ENCODE peak calls at places on chromosomes 11 and 22, in seven cellular contexts. One of them, this sample, is unnamed.

GRCh38 chr22:47786650-47787290 is 1024.3 kb downstream of the TBC1D22A start:
- DNase-seq in activated CD4-positive, alpha-beta T cell treated with anti-CD3 and anti-CD28 coated beads, Interleukin-2, amount 50 U/mL, for 4 hours: no peak
- DNase-seq in Calu3: no peak
- DNase-seq in nucleus accumbens: no peak
- DNase-seq in pons: no peak
- DNase-seq in dorsolateral prefrontal cortex: no peak
- DNase-seq in A549: no peak
- DNase-seq in this sample: no peak

GRCh38 chr22:50341977-50342650 is 1.0 kb upstream of the PPP6R2 start:
- DNase-seq in activated CD4-positive, alpha-beta T cell treated with anti-CD3 and anti-CD28 coated beads, Interleukin-2, amount 50 U/mL, for 4 hours: peak
- DNase-seq in Calu3: peak
- DNase-seq in nucleus accumbens: peak
- DNase-seq in pons: peak
- DNase-seq in dorsolateral prefrontal cortex: peak
- DNase-seq in A549: peak
- DNase-seq in this sample: peak

GRCh38 chr11:66546966-66547661 is 411 bp downstream of the ACTN3 start:
- DNase-seq in activated CD4-positive, alpha-beta T cell treated with anti-CD3 and anti-CD28 coated beads, Interleukin-2, amount 50 U/mL, for 4 hours: no peak
- DNase-seq in Calu3: no peak
- DNase-seq in nucleus accumbens: no peak
- DNase-seq in pons: no peak
- DNase-seq in dorsolateral prefrontal cortex: no peak
- DNase-seq in A549: no peak
- DNase-seq in this sample: no peak

GRCh38 chr11:119422505-119423416 is at the start of gene THY1:
- DNase-seq in activated CD4-positive, alpha-beta T cell treated with anti-CD3 and anti-CD28 coated beads, Interleukin-2, amount 50 U/mL, for 4 hours: no peak
- DNase-seq in Calu3: no peak
- DNase-seq in nucleus accumbens: peak
- DNase-seq in pons: no peak
- DNase-seq in dorsolateral prefrontal cortex: peak
- DNase-seq in A549: no peak
- DNase-seq in this sample: peak

GRCh38 chr11:5336331-5336730 is 7.0 kb downstream of the OR51B5 start:
- DNase-seq in activated CD4-positive, alpha-beta T cell treated with anti-CD3 and anti-CD28 coated beads, Interleukin-2, amount 50 U/mL, for 4 hours: no peak
- DNase-seq in Calu3: no peak
- DNase-seq in nucleus accumbens: no peak
- DNase-seq in pons: no peak
- DNase-seq in dorsolateral prefrontal cortex: no peak
- DNase-seq in A549: no peak
- DNase-seq in this sample: no peak

GRCh38 chr22:24180316-24181087 is 785 bp upstream of the SUSD2 start:
- DNase-seq in activated CD4-positive, alpha-beta T cell treated with anti-CD3 and anti-CD28 coated beads, Interleukin-2, amount 50 U/mL, for 4 hours: no peak
- DNase-seq in Calu3: no peak
- DNase-seq in nucleus accumbens: no peak
- DNase-seq in pons: no peak
- DNase-seq in dorsolateral prefrontal cortex: no peak
- DNase-seq in A549: no peak
- DNase-seq in this sample: no peak

GRCh38 chr11:12404461-12404860 is 27.1 kb downstream of the PARVA start:
- DNase-seq in activated CD4-positive, alpha-beta T cell treated with anti-CD3 and anti-CD28 coated beads, Interleukin-2, amount 50 U/mL, for 4 hours: no peak
- DNase-seq in Calu3: no peak
- DNase-seq in nucleus accumbens: peak
- DNase-seq in pons: no peak
- DNase-seq in dorsolateral prefrontal cortex: no peak
- DNase-seq in A549: no peak
- DNase-seq in this sample: no peak

GRCh38 chr22:38110863-38111852 is 674 bp upstream of the BAIAP2L2 start:
- DNase-seq in activated CD4-positive, alpha-beta T cell treated with anti-CD3 and anti-CD28 coated beads, Interleukin-2, amount 50 U/mL, for 4 hours: no peak
- DNase-seq in Calu3: peak
- DNase-seq in nucleus accumbens: no peak
- DNase-seq in pons: no peak
- DNase-seq in dorsolateral prefrontal cortex: no peak
- DNase-seq in A549: peak
- DNase-seq in this sample: no peak

GRCh38 chr11:40099391-40100169 is 1359.9 kb downstream of the LRRC4C start:
- DNase-seq in activated CD4-positive, alpha-beta T cell treated with anti-CD3 and anti-CD28 coated beads, Interleukin-2, amount 50 U/mL, for 4 hours: no peak
- DNase-seq in Calu3: no peak
- DNase-seq in nucleus accumbens: no peak
- DNase-seq in pons: no peak
- DNase-seq in dorsolateral prefrontal cortex: no peak
- DNase-seq in A549: no peak
- DNase-seq in this sample: no peak

GRCh38 chr11:14320020-14320419 is 39.0 kb downstream of the RRAS2 start:
- DNase-seq in activated CD4-positive, alpha-beta T cell treated with anti-CD3 and anti-CD28 coated beads, Interleukin-2, amount 50 U/mL, for 4 hours: no peak
- DNase-seq in Calu3: no peak
- DNase-seq in nucleus accumbens: no peak
- DNase-seq in pons: no peak
- DNase-seq in dorsolateral prefrontal cortex: no peak
- DNase-seq in A549: no peak
- DNase-seq in this sample: no peak

GRCh38 chr22:30902496-30903357 is 65.8 kb downstream of the MORC2 start:
- DNase-seq in activated CD4-positive, alpha-beta T cell treated with anti-CD3 and anti-CD28 coated beads, Interleukin-2, amount 50 U/mL, for 4 hours: no peak
- DNase-seq in Calu3: no peak
- DNase-seq in nucleus accumbens: no peak
- DNase-seq in pons: no peak
- DNase-seq in dorsolateral prefrontal cortex: no peak
- DNase-seq in A549: no peak
- DNase-seq in this sample: no peak

GRCh38 chr11:20000393-20001134 is 159.7 kb downstream of the DBX1 start:
- DNase-seq in activated CD4-positive, alpha-beta T cell treated with anti-CD3 and anti-CD28 coated beads, Interleukin-2, amount 50 U/mL, for 4 hours: no peak
- DNase-seq in Calu3: peak
- DNase-seq in nucleus accumbens: no peak
- DNase-seq in pons: peak
- DNase-seq in dorsolateral prefrontal cortex: peak
- DNase-seq in A549: peak
- DNase-seq in this sample: peak

GRCh38 chr11:74154621-74155281 is 16.1 kb downstream of the C2CD3 start:
- DNase-seq in activated CD4-positive, alpha-beta T cell treated with anti-CD3 and anti-CD28 coated beads, Interleukin-2, amount 50 U/mL, for 4 hours: no peak
- DNase-seq in Calu3: no peak
- DNase-seq in nucleus accumbens: no peak
- DNase-seq in pons: no peak
- DNase-seq in dorsolateral prefrontal cortex: no peak
- DNase-seq in A549: peak
- DNase-seq in this sample: no peak

GRCh38 chr11:117887431-117888139 is 11.1 kb upstream of the FXYD6 start:
- DNase-seq in activated CD4-positive, alpha-beta T cell treated with anti-CD3 and anti-CD28 coated beads, Interleukin-2, amount 50 U/mL, for 4 hours: no peak
- DNase-seq in Calu3: no peak
- DNase-seq in nucleus accumbens: no peak
- DNase-seq in pons: no peak
- DNase-seq in dorsolateral prefrontal cortex: no peak
- DNase-seq in A549: no peak
- DNase-seq in this sample: no peak

GRCh38 chr22:47734511-47734910 is 972.1 kb downstream of the TBC1D22A start:
- DNase-seq in activated CD4-positive, alpha-beta T cell treated with anti-CD3 and anti-CD28 coated beads, Interleukin-2, amount 50 U/mL, for 4 hours: no peak
- DNase-seq in Calu3: no peak
- DNase-seq in nucleus accumbens: no peak
- DNase-seq in pons: no peak
- DNase-seq in dorsolateral prefrontal cortex: no peak
- DNase-seq in A549: no peak
- DNase-seq in this sample: no peak

GRCh38 chr11:80155412-80156017 is 714.7 kb upstream of the TENM4 start:
- DNase-seq in activated CD4-positive, alpha-beta T cell treated with anti-CD3 and anti-CD28 coated beads, Interleukin-2, amount 50 U/mL, for 4 hours: no peak
- DNase-seq in Calu3: no peak
- DNase-seq in nucleus accumbens: no peak
- DNase-seq in pons: peak
- DNase-seq in dorsolateral prefrontal cortex: no peak
- DNase-seq in A549: peak
- DNase-seq in this sample: no peak

GRCh38 chr11:77174559-77174958 is 46.5 kb downstream of the MYO7A start:
- DNase-seq in activated CD4-positive, alpha-beta T cell treated with anti-CD3 and anti-CD28 coated beads, Interleukin-2, amount 50 U/mL, for 4 hours: no peak
- DNase-seq in Calu3: no peak
- DNase-seq in nucleus accumbens: no peak
- DNase-seq in pons: no peak
- DNase-seq in dorsolateral prefrontal cortex: no peak
- DNase-seq in A549: no peak
- DNase-seq in this sample: no peak

GRCh38 chr22:49967333-49968241 is 7.0 kb downstream of the PIM3 start:
- DNase-seq in activated CD4-positive, alpha-beta T cell treated with anti-CD3 and anti-CD28 coated beads, Interleukin-2, amount 50 U/mL, for 4 hours: no peak
- DNase-seq in Calu3: no peak
- DNase-seq in nucleus accumbens: peak
- DNase-seq in pons: peak
- DNase-seq in dorsolateral prefrontal cortex: peak
- DNase-seq in A549: no peak
- DNase-seq in this sample: peak

GRCh38 chr11:6932150-6932549 is 5.9 kb downstream of the ZNF215 start:
- DNase-seq in activated CD4-positive, alpha-beta T cell treated with anti-CD3 and anti-CD28 coated beads, Interleukin-2, amount 50 U/mL, for 4 hours: no peak
- DNase-seq in Calu3: no peak
- DNase-seq in nucleus accumbens: no peak
- DNase-seq in pons: no peak
- DNase-seq in dorsolateral prefrontal cortex: no peak
- DNase-seq in A549: no peak
- DNase-seq in this sample: no peak

GRCh38 chr11:88404363-88404762 is 66.8 kb upstream of the CTSC start:
- DNase-seq in activated CD4-positive, alpha-beta T cell treated with anti-CD3 and anti-CD28 coated beads, Interleukin-2, amount 50 U/mL, for 4 hours: no peak
- DNase-seq in Calu3: no peak
- DNase-seq in nucleus accumbens: no peak
- DNase-seq in pons: no peak
- DNase-seq in dorsolateral prefrontal cortex: no peak
- DNase-seq in A549: no peak
- DNase-seq in this sample: no peak

GRCh38 chr11:104183572-104183971 is 19.6 kb upstream of the PDGFD start:
- DNase-seq in activated CD4-positive, alpha-beta T cell treated with anti-CD3 and anti-CD28 coated beads, Interleukin-2, amount 50 U/mL, for 4 hours: no peak
- DNase-seq in Calu3: no peak
- DNase-seq in nucleus accumbens: no peak
- DNase-seq in pons: no peak
- DNase-seq in dorsolateral prefrontal cortex: no peak
- DNase-seq in A549: no peak
- DNase-seq in this sample: no peak

GRCh38 chr11:2578006-2578933 is 121.5 kb downstream of the KCNQ1OT1 start:
- DNase-seq in activated CD4-positive, alpha-beta T cell treated with anti-CD3 and anti-CD28 coated beads, Interleukin-2, amount 50 U/mL, for 4 hours: no peak
- DNase-seq in Calu3: no peak
- DNase-seq in nucleus accumbens: no peak
- DNase-seq in pons: no peak
- DNase-seq in dorsolateral prefrontal cortex: peak
- DNase-seq in A549: no peak
- DNase-seq in this sample: no peak

GRCh38 chr11:65537620-65538231 is 12.8 kb downstream of the SCYL1 start:
- DNase-seq in activated CD4-positive, alpha-beta T cell treated with anti-CD3 and anti-CD28 coated beads, Interleukin-2, amount 50 U/mL, for 4 hours: no peak
- DNase-seq in Calu3: no peak
- DNase-seq in nucleus accumbens: no peak
- DNase-seq in pons: no peak
- DNase-seq in dorsolateral prefrontal cortex: no peak
- DNase-seq in A549: no peak
- DNase-seq in this sample: no peak

GRCh38 chr11:128728767-128729587 is 35.1 kb downstream of the FLI1 start:
- DNase-seq in activated CD4-positive, alpha-beta T cell treated with anti-CD3 and anti-CD28 coated beads, Interleukin-2, amount 50 U/mL, for 4 hours: no peak
- DNase-seq in Calu3: no peak
- DNase-seq in nucleus accumbens: no peak
- DNase-seq in pons: no peak
- DNase-seq in dorsolateral prefrontal cortex: no peak
- DNase-seq in A549: no peak
- DNase-seq in this sample: no peak

GRCh38 chr11:57513911-57514537 is 1.5 kb downstream of the SLC43A1 start:
- DNase-seq in activated CD4-positive, alpha-beta T cell treated with anti-CD3 and anti-CD28 coated beads, Interleukin-2, amount 50 U/mL, for 4 hours: peak
- DNase-seq in Calu3: peak
- DNase-seq in nucleus accumbens: no peak
- DNase-seq in pons: no peak
- DNase-seq in dorsolateral prefrontal cortex: no peak
- DNase-seq in A549: no peak
- DNase-seq in this sample: no peak

GRCh38 chr22:35154937-35155387 is 89.0 kb downstream of the ISX start:
- DNase-seq in activated CD4-positive, alpha-beta T cell treated with anti-CD3 and anti-CD28 coated beads, Interleukin-2, amount 50 U/mL, for 4 hours: no peak
- DNase-seq in Calu3: peak
- DNase-seq in nucleus accumbens: no peak
- DNase-seq in pons: peak
- DNase-seq in dorsolateral prefrontal cortex: peak
- DNase-seq in A549: peak
- DNase-seq in this sample: peak

This sample was measured in amygdala.